ENCODE peak calls at places on chromosomes 11 and 22, in five cellular contexts. One of them, this sample, is unnamed. For H3K9me3, the result is how much of the 10 kb centered on the place peaks cover.

GRCh38 chr22:39003165-39003638 is 10.9 kb upstream of the APOBEC3C start:
- DNase-seq in neuronal stem cell: peak
- DNase-seq in endothelial cell of umbilical vein: peak
- DNase-seq in K562: peak
- DNase-seq in H1: peak
- DNase-seq in this sample: peak

GRCh38 chr11:14593671-14594070 is 49.9 kb upstream of the PDE3B start:
- DNase-seq in K562: no peak
- DNase-seq in endothelial cell of umbilical vein: no peak
- DNase-seq in H1: no peak
- DNase-seq in neuronal stem cell: no peak
- DNase-seq in this sample: no peak

GRCh38 chr11:66820921-66821320 is 22.3 kb upstream of the RCE1 start:
- DNase-seq in endothelial cell of umbilical vein: no peak
- DNase-seq in K562: no peak
- DNase-seq in neuronal stem cell: no peak
- DNase-seq in H1: no peak
- DNase-seq in this sample: no peak

GRCh38 chr11:57530215-57530595 is 349 bp downstream of the TIMM10 start:
- DNase-seq in H1: no peak
- DNase-seq in neuronal stem cell: no peak
- DNase-seq in endothelial cell of umbilical vein: no peak
- DNase-seq in K562: no peak
- DNase-seq in this sample: no peak

GRCh38 chr11:28739489-28740280 is 631.5 kb downstream of the METTL15 start:
- DNase-seq in H1: no peak
- DNase-seq in endothelial cell of umbilical vein: peak
- DNase-seq in neuronal stem cell: no peak
- DNase-seq in K562: no peak
- DNase-seq in this sample: no peak

GRCh38 chr11:74453373-74453975 is 13.9 kb downstream of the KCNE3 start:
- DNase-seq in K562: peak
- DNase-seq in neuronal stem cell: peak
- DNase-seq in H1: peak
- DNase-seq in endothelial cell of umbilical vein: peak
- DNase-seq in this sample: peak

GRCh38 chr11:6418199-6418957 is 516 bp downstream of the APBB1 start:
- DNase-seq in K562: no peak
- DNase-seq in H1: no peak
- DNase-seq in neuronal stem cell: peak
- DNase-seq in endothelial cell of umbilical vein: peak
- DNase-seq in this sample: peak

GRCh38 chr11:14905104-14906033 is 13.3 kb upstream of the CYP2R1 start:
- DNase-seq in neuronal stem cell: no peak
- DNase-seq in K562: no peak
- DNase-seq in H1: peak
- DNase-seq in endothelial cell of umbilical vein: peak
- DNase-seq in this sample: peak

GRCh38 chr11:79676396-79676795 is 235.6 kb upstream of the TENM4 start:
- DNase-seq in K562: no peak
- DNase-seq in neuronal stem cell: no peak
- DNase-seq in endothelial cell of umbilical vein: no peak
- DNase-seq in H1: no peak
- DNase-seq in this sample: no peak

GRCh38 chr11:85307381-85307780 is 319.8 kb downstream of the DLG2 start:
- DNase-seq in neuronal stem cell: no peak
- DNase-seq in K562: no peak
- DNase-seq in endothelial cell of umbilical vein: no peak
- DNase-seq in H1: no peak
- DNase-seq in this sample: no peak

GRCh38 chr22:48651981-48652538 is 1175.6 kb downstream of the BRD1 start:
- DNase-seq in endothelial cell of umbilical vein: no peak
- DNase-seq in K562: no peak
- DNase-seq in neuronal stem cell: no peak
- DNase-seq in H1: no peak
- DNase-seq in this sample: no peak

GRCh38 chr11:96015911-96016565 is 92.1 kb upstream of the MTMR2 start:
- DNase-seq in neuronal stem cell: no peak
- DNase-seq in endothelial cell of umbilical vein: no peak
- DNase-seq in H1: no peak
- DNase-seq in K562: peak
- DNase-seq in this sample: peak

GRCh38 chr22:18156878-18157713 is 7.1 kb downstream of the USP18 start:
- DNase-seq in K562: peak
- DNase-seq in neuronal stem cell: peak
- DNase-seq in H1: peak
- DNase-seq in endothelial cell of umbilical vein: peak
- DNase-seq in this sample: no peak

GRCh38 chr22:24087071-24087795 is 76.1 kb downstream of the CABIN1 start:
- DNase-seq in neuronal stem cell: no peak
- DNase-seq in H1: no peak
- DNase-seq in endothelial cell of umbilical vein: no peak
- DNase-seq in K562: no peak
- DNase-seq in this sample: no peak

GRCh38 chr11:45062974-45063635 is 83.3 kb upstream of the PRDM11 start:
- DNase-seq in H1: no peak
- DNase-seq in endothelial cell of umbilical vein: no peak
- DNase-seq in neuronal stem cell: no peak
- DNase-seq in K562: no peak
- DNase-seq in this sample: no peak

GRCh38 chr11:102734650-102735049 is 9.9 kb upstream of the MMP8 start:
- DNase-seq in endothelial cell of umbilical vein: no peak
- DNase-seq in K562: no peak
- DNase-seq in neuronal stem cell: no peak
- DNase-seq in H1: no peak
- DNase-seq in this sample: no peak

GRCh38 chr11:131977231-131977630 is 606.8 kb downstream of the NTM start:
- DNase-seq in neuronal stem cell: no peak
- DNase-seq in H1: no peak
- DNase-seq in endothelial cell of umbilical vein: no peak
- DNase-seq in K562: no peak
- DNase-seq in this sample: no peak

GRCh38 chr11:69048056-69048717 is 545 bp upstream of the TPCN2 start:
- DNase-seq in K562: no peak
- DNase-seq in neuronal stem cell: no peak
- DNase-seq in endothelial cell of umbilical vein: no peak
- DNase-seq in H1: no peak
- DNase-seq in this sample: no peak

GRCh38 chr22:27133951-27134664 is 476.7 kb downstream of the MIAT start:
- DNase-seq in K562: peak
- DNase-seq in H1: no peak
- DNase-seq in neuronal stem cell: no peak
- DNase-seq in endothelial cell of umbilical vein: peak
- DNase-seq in this sample: no peak

GRCh38 chr11:6817668-6818067 is 18.2 kb upstream of the OR6A2 start:
- DNase-seq in K562: no peak
- DNase-seq in neuronal stem cell: no peak
- DNase-seq in endothelial cell of umbilical vein: no peak
- DNase-seq in H1: peak
- DNase-seq in this sample: no peak

GRCh38 chr11:104694259-104695070 is 203.8 kb downstream of the CASP12 start:
- DNase-seq in endothelial cell of umbilical vein: peak
- DNase-seq in H1: no peak
- DNase-seq in K562: no peak
- DNase-seq in neuronal stem cell: no peak
- DNase-seq in this sample: no peak

GRCh38 chr11:76419896-76420295 is 24.9 kb upstream of the EMSY start:
- DNase-seq in K562: peak
- DNase-seq in neuronal stem cell: no peak
- DNase-seq in endothelial cell of umbilical vein: peak
- DNase-seq in H1: peak
- DNase-seq in this sample: no peak

GRCh38 chr11:117220999-117221774 is 10.7 kb downstream of the PCSK7 start:
- DNase-seq in neuronal stem cell: no peak
- DNase-seq in endothelial cell of umbilical vein: no peak
- DNase-seq in K562: no peak
- DNase-seq in H1: no peak
- DNase-seq in this sample: no peak

GRCh38 chr11:2316963-2317244 is 15.1 kb downstream of the TSPAN32 start:
- DNase-seq in K562: no peak
- DNase-seq in neuronal stem cell: no peak
- DNase-seq in endothelial cell of umbilical vein: no peak
- DNase-seq in H1: no peak
- DNase-seq in this sample: no peak

GRCh38 chr11:117535870-117536411 is 208.3 kb downstream of the CEP164 start:
- DNase-seq in H1: no peak
- DNase-seq in endothelial cell of umbilical vein: no peak
- DNase-seq in neuronal stem cell: no peak
- DNase-seq in K562: no peak
- DNase-seq in this sample: no peak

GRCh38 chr11:78372114-78372768 is 45.4 kb downstream of the GAB2 start:
- DNase-seq in neuronal stem cell: no peak
- DNase-seq in K562: no peak
- DNase-seq in H1: no peak
- DNase-seq in endothelial cell of umbilical vein: no peak
- DNase-seq in this sample: no peak

GRCh38 chr11:61602775-61603569 is 22.1 kb upstream of the SYT7 start:
- DNase-seq in endothelial cell of umbilical vein: no peak
- DNase-seq in neuronal stem cell: no peak
- DNase-seq in H1: no peak
- DNase-seq in K562: peak
- DNase-seq in this sample: no peak

GRCh38 chr11:44775366-44776356 is 48.9 kb downstream of the TSPAN18 start:
- DNase-seq in K562: peak
- DNase-seq in endothelial cell of umbilical vein: peak
- DNase-seq in neuronal stem cell: peak
- DNase-seq in H1: peak
- DNase-seq in this sample: peak

GRCh38 chr11:440065-441042 is 1.5 kb downstream of the ANO9 start:
- DNase-seq in K562: peak
- DNase-seq in neuronal stem cell: no peak
- DNase-seq in endothelial cell of umbilical vein: no peak
- DNase-seq in H1: no peak
- DNase-seq in this sample: no peak

GRCh38 chr11:17839450-17839849 is 104.9 kb downstream of the KCNC1 start:
- DNase-seq in neuronal stem cell: no peak
- DNase-seq in K562: no peak
- DNase-seq in H1: no peak
- DNase-seq in endothelial cell of umbilical vein: no peak
- DNase-seq in this sample: no peak

DNA sequence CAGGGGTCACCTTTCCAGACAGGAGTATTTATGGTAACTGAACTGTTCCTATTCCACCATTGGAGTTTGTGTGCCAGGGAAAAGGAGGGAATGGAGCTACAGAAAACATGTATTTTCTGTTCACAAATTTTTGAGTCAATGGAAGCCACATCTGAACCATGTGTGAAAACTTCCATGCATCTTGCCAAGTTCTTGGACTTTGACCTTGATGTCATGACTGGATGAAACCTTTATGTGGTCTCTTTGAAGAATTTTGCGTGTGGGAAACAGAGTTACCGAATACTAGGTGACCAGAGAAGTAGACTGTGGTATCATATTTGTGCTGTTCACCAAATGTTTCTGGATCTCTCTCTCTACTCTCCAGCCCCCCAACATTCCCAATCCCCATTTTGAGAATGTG is 104.8 kb downstream of the CD44 start:
- DNase-seq in K562: no peak
- DNase-seq in H1: no peak
- DNase-seq in neuronal stem cell: no peak
- DNase-seq in endothelial cell of umbilical vein: no peak
- DNase-seq in this sample: no peak
- H3K4me3 ChIP-seq in K562: no peak
- H3K4me3 ChIP-seq in H1: no peak
- H3K4me3 ChIP-seq in neuronal stem cell: no peak
- H3K4me3 ChIP-seq in endothelial cell of umbilical vein: no peak
- H3K4me3 ChIP-seq in this sample: no peak

GRCh38 chr22:47595122-47595521 is 832.7 kb downstream of the TBC1D22A start:
- DNase-seq in neuronal stem cell: no peak
- DNase-seq in K562: no peak
- DNase-seq in H1: no peak
- DNase-seq in endothelial cell of umbilical vein: no peak
- DNase-seq in this sample: no peak

GRCh38 chr22:47596176-47596690 is 833.8 kb downstream of the TBC1D22A start:
- DNase-seq in H1: no peak
- DNase-seq in neuronal stem cell: no peak
- DNase-seq in K562: no peak
- DNase-seq in endothelial cell of umbilical vein: no peak
- DNase-seq in this sample: no peak

GRCh38 chr22:47599753-47600152 is 837.3 kb downstream of the TBC1D22A start:
- DNase-seq in K562: no peak
- DNase-seq in neuronal stem cell: no peak
- DNase-seq in endothelial cell of umbilical vein: no peak
- DNase-seq in H1: no peak
- DNase-seq in this sample: no peak

GRCh38 chr22:47598864-47599263 is 836.4 kb downstream of the TBC1D22A start:
- DNase-seq in K562: no peak
- DNase-seq in neuronal stem cell: no peak
- DNase-seq in endothelial cell of umbilical vein: no peak
- DNase-seq in H1: no peak
- DNase-seq in this sample: no peak

GRCh38 chr22:47597041-47597440 is 834.6 kb downstream of the TBC1D22A start:
- DNase-seq in K562: no peak
- DNase-seq in endothelial cell of umbilical vein: no peak
- DNase-seq in neuronal stem cell: no peak
- DNase-seq in H1: no peak
- DNase-seq in this sample: no peak
- H3K9me3 ChIP-seq in K562: under half
- H3K9me3 ChIP-seq in endothelial cell of umbilical vein: under half
- H3K9me3 ChIP-seq in neuronal stem cell: under half
- H3K9me3 ChIP-seq in H1: half or more
- H3K9me3 ChIP-seq in this sample: under half

DNA sequence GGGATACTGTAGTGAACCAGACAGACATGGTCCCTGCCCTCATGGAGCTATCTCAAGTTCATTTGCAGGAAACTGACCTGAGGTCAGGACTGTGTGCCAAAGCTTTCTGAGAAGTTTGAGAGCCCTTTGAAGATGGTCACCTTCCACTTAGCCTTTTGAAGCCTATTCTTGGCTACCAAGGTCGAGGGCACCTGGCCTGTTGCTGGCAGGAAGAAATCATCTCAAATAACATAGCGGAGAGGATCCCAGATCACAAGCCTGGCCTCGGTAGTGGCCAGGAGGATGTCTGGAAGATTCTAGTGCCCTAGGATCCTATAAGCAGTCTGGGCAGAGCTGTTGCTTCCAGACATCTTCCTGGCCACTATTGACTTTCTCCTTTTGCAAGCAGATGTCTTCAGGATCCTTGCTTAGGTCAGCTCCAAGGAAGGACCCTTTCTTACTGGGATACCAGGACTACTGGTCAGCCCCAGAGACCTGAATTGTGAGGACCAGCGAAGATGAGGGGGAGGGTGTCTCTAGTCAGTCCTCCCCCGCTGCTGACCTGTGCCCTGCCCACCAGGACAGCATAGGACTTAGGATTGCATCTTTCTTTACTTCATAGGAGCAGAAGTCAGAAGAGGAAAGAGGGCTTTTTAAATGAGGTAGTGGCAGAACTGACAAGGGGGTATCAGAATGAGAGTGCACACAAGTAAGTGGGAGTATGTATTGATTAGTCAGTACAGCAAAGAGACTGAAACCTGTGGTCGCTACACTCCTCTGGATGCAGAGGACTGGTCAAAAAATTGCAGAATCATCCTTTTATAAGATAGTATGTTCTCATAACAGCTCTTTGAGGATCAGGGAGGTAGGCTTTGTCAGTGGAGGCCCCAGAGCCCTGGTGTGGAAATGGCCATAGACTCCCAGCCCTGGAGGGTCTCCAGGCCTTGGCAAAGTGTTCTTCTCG is 94.8 kb downstream of the TEAD1 start:
- DNase-seq in K562: peak
- DNase-seq in H1: no peak
- DNase-seq in neuronal stem cell: no peak
- DNase-seq in endothelial cell of umbilical vein: no peak
- DNase-seq in this sample: no peak
- H3K27ac ChIP-seq in K562: peak
- H3K27ac ChIP-seq in H1: no peak
- H3K27ac ChIP-seq in neuronal stem cell: no peak
- H3K27ac ChIP-seq in endothelial cell of umbilical vein: peak
- H3K27ac ChIP-seq in this sample: peak

GRCh38 chr11:120748485-120748814 is 236.9 kb downstream of the GRIK4 start:
- DNase-seq in K562: no peak
- DNase-seq in neuronal stem cell: no peak
- DNase-seq in endothelial cell of umbilical vein: no peak
- DNase-seq in H1: no peak
- DNase-seq in this sample: no peak
- H3K4me3 ChIP-seq in K562: no peak
- H3K4me3 ChIP-seq in neuronal stem cell: no peak
- H3K4me3 ChIP-seq in endothelial cell of umbilical vein: no peak
- H3K4me3 ChIP-seq in H1: no peak
- H3K4me3 ChIP-seq in this sample: no peak